ENCODE peak calls at places on chromosomes 6 and 20, in seven cellular contexts. D is fibroblast of mammary gland; J is MM.1S; C is CD4-positive, alpha-beta T cell; R is cardiac fibroblast; B is neural progenitor cell; Y is OCI-LY7. S is an unnamed sample.

GRCh38 chr20:32511358-32512046 is 73.6 kb downstream of the NOL4L start:
- DNase-seq in D (no peak), J (no peak), C (no peak), R (no peak), B (no peak), Y (no peak), S (no peak)

GRCh38 chr20:58691773-58692578 is 624 bp upstream of the NPEPL1 start:
- DNase-seq in D (peak), J (peak), C (no peak), R (peak), B (no peak), Y (no peak), S (no peak)

GRCh38 chr20:38299963-38300362 is 4.0 kb upstream of the BPI start:
- DNase-seq in D (no peak), J (no peak), C (no peak), R (no peak), B (no peak), Y (no peak), S (no peak)

GRCh38 chr6:167761794-167762258 is 64.9 kb upstream of the AFDN start:
- DNase-seq in D (no peak), J (no peak), C (no peak), R (no peak), B (no peak), Y (no peak), S (no peak)

GRCh38 chr6:3356056-3356823 is 97.5 kb downstream of the PSMG4 start:
- DNase-seq in D (peak), J (peak), C (peak), R (peak), B (peak), Y (peak), S (peak)

GRCh38 chr6:168383062-168383854 is 57.7 kb upstream of the SMOC2 start:
- DNase-seq in D (no peak), J (no peak), C (no peak), R (no peak), B (no peak), Y (no peak), S (no peak)

GRCh38 chr6:112909781-112910180 is 562.7 kb downstream of the RFPL4B start:
- DNase-seq in D (peak), J (no peak), C (no peak), R (no peak), B (no peak), Y (no peak), S (no peak)

GRCh38 chr6:117022774-117023173 is 145.7 kb downstream of the RFX6 start:
- DNase-seq in D (no peak), J (no peak), C (no peak), R (no peak), B (no peak), Y (no peak), S (no peak)

GRCh38 chr6:79946773-79947190 is 571 bp downstream of the ELOVL4 start:
- DNase-seq in D (peak), J (peak), C (no peak), R (peak), B (peak), Y (no peak), S (peak)

GRCh38 chr6:149888113-149888512 is 9.8 kb downstream of the RAET1E start:
- DNase-seq in D (no peak), J (no peak), C (no peak), R (no peak), B (no peak), Y (no peak), S (no peak)

GRCh38 chr6:168007592-168008338 is 10.3 kb downstream of the KIF25 start:
- DNase-seq in D (peak), J (no peak), C (no peak), R (peak), B (no peak), Y (no peak), S (no peak)

GRCh38 chr6:117265425-117266266 is at the start of gene VGLL2:
- DNase-seq in D (peak), J (peak), C (no peak), R (peak), B (peak), Y (no peak), S (peak)

GRCh38 chr6:156279306-156279969 is 497.7 kb upstream of the ARID1B start:
- DNase-seq in D (no peak), J (peak), C (no peak), R (no peak), B (no peak), Y (peak), S (no peak)

GRCh38 chr6:17986656-17987575 is 519 bp downstream of the KIF13A start:
- DNase-seq in D (peak), J (peak), C (no peak), R (peak), B (peak), Y (peak), S (peak)

GRCh38 chr6:127118505-127119360 is at the start of gene RSPO3:
- DNase-seq in D (peak), J (peak), C (no peak), R (peak), B (peak), Y (no peak), S (peak)

GRCh38 chr20:49435639-49436038 is 46.8 kb downstream of the KCNB1 start:
- DNase-seq in D (no peak), J (no peak), C (no peak), R (no peak), B (no peak), Y (no peak), S (no peak)
- TF ChIP-seq CTCF in D (no peak), J (no peak), C (no peak), R (no peak), B (peak), Y (no peak), S (no peak)

DNA sequence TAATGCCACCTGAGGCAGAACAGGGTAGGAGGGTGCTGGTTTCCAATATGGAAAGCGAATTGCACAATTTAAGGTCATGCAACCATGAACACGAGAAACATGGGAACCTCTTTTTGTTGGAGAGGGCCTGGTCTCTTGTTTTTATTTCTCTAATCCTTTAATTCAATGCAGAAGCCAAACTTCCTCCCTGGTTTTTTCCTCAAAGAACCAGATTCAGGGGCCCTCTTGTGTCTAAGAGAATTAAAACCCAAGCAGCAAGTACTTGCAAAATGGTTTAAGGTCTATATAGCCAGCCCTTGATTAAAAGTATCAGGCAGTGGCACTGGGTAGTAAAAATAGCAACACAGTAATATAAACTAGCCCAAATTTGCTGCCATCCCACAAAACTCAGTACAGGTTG is 19.5 kb downstream of the GSTA4 start:
- DNase-seq in D (peak), J (no peak), C (no peak), R (peak), B (no peak), Y (no peak), S (no peak)
- TF ChIP-seq CTCF in D (no peak), J (no peak), C (no peak), R (no peak), B (no peak), Y (no peak), S (no peak)

GRCh38 chr6:104995989-104996617 is 39.2 kb downstream of the LIN28B start:
- DNase-seq in D (peak), J (peak), C (no peak), R (peak), B (no peak), Y (no peak), S (no peak)
- TF ChIP-seq CTCF in D (peak), J (no peak), C (no peak), R (no peak), B (no peak), Y (no peak), S (no peak)

DNA sequence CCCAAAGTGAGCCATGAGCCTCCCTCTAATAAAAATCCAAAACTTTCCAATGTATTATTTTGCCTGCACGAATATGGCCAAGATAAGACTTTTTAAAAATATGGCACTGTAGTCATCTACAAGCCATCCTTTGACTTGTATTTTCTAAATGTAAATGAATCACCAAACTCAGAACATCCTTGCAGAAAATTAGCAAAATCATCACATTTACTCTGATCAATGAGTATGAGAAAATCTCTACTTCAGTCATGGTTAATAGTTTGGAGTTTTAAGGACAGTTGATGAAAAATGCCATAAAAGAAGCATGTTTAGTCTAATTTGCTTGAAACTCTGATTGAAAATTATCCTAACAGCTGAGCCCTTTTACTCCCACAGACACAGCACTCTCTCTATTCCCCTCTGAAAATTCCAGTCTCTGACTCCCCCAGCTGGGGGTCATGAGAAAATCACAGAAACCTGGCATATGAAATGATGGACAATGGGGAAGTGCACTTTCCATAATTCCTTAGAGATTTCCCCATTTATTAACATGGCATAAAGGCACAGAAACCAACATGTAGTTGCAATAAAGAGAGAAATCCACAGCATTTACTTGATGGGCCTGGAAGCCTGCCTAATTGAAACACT is 214.1 kb downstream of the WDR27 start:
- DNase-seq in D (peak), J (no peak), C (no peak), R (peak), B (no peak), Y (no peak), S (no peak)
- TF ChIP-seq CTCF in D (peak), J (no peak), C (no peak), R (no peak), B (peak), Y (no peak), S (no peak)

S was measured in GM10248.